ENCODE peak calls at places on chromosomes 13 and 19, in six cellular contexts. I is progenitor cell of endocrine pancreas; O is aorta; B is T-helper 2 cell; M is stimulated activated CD4-positive, alpha-beta T cell treated with anti-CD3 and anti-CD28 coated beads, Interleukin-4, amount 100 ng/mL, for 1 hour; E is skeletal muscle cell. P is an unnamed sample.

GRCh38 chr19:42255766-42256750 is 1.1 kb upstream of the ERF start:
- DNase-seq in I (no peak), O (no peak), B (no peak), M (no peak), E (no peak), P (peak)

GRCh38 chr13:97478247-97478646 is 44.3 kb downstream of the RAP2A start:
- DNase-seq in I (no peak), O (no peak), B (no peak), M (no peak), E (no peak), P (no peak)

GRCh38 chr13:105762096-105762495 is 773.4 kb downstream of the EFNB2 start:
- DNase-seq in I (no peak), O (no peak), B (no peak), M (no peak), E (no peak), P (no peak)

GRCh38 chr19:46376241-46377153 is 29.6 kb downstream of the PPP5C start:
- DNase-seq in I (no peak), O (no peak), B (no peak), M (no peak), E (no peak), P (no peak)

GRCh38 chr19:17754634-17755532 is 3.6 kb downstream of the FCHO1 start:
- DNase-seq in I (no peak), O (no peak), B (no peak), M (no peak), E (no peak), P (no peak)

GRCh38 chr13:41017744-41018582 is 1.2 kb downstream of the ELF1 start:
- DNase-seq in I (no peak), O (no peak), B (no peak), M (no peak), E (no peak), P (no peak)

GRCh38 chr19:33464010-33464732 is 57.4 kb downstream of the PEPD start:
- DNase-seq in I (no peak), O (no peak), B (no peak), M (no peak), E (no peak), P (no peak)

GRCh38 chr19:36257512-36257876 is 42.6 kb downstream of the ZNF146 start:
- DNase-seq in I (peak), O (no peak), B (no peak), M (no peak), E (no peak), P (peak)

GRCh38 chr13:63436288-63436687 is 2020.6 kb upstream of the PCDH20 start:
- DNase-seq in I (no peak), O (no peak), B (no peak), M (no peak), E (no peak), P (no peak)

GRCh38 chr13:43546260-43546659 is 240.5 kb downstream of the ENOX1 start:
- DNase-seq in I (no peak), O (no peak), B (no peak), M (no peak), E (peak), P (no peak)

GRCh38 chr13:33134213-33134612 is 118.0 kb downstream of the KL start:
- DNase-seq in I (no peak), O (no peak), B (no peak), M (no peak), E (no peak), P (no peak)

GRCh38 chr19:8571006-8571411 is 6.2 kb downstream of the MYO1F start:
- DNase-seq in I (no peak), O (peak), B (no peak), M (peak), E (no peak), P (no peak)

GRCh38 chr13:20461860-20462532 is 63.7 kb downstream of the CRYL1 start:
- DNase-seq in I (no peak), O (no peak), B (no peak), M (no peak), E (no peak), P (no peak)

GRCh38 chr19:45782820-45783785 is 813 bp upstream of the DMPK start:
- DNase-seq in I (no peak), O (peak), B (no peak), M (no peak), E (no peak), P (peak)

GRCh38 chr13:23992722-23993438 is 95.6 kb upstream of the C1QTNF9B start:
- DNase-seq in I (no peak), O (no peak), B (no peak), M (no peak), E (no peak), P (no peak)

P was measured in T47D.